ENCODE peak calls at places on chromosomes 12 and 14, in four cellular contexts. O, C, J and H are unnamed samples.
A peak's percentile ranks its signal among the peaks of the same experiment; 100 is the strongest.

GRCh38 chr14:38039526-38039925 is 168.2 kb upstream of the SSTR1 start:
- DNase-seq in O (no peak), C (no peak), J (no peak), H (no peak)

GRCh38 chr12:45962553-45963325 is 27.6 kb downstream of the SCAF11 start:
- DNase-seq in O (no peak), C (no peak), J (no peak), H (no peak)

GRCh38 chr14:77641534-77642341 is 25.3 kb upstream of the SPTLC2 start:
- DNase-seq in O (peak; percentile 81), C (peak; percentile 40), J (peak; percentile 66), H (peak; percentile 63)

GRCh38 chr12:82359115-82359478 is 768 bp downstream of the METTL25 start:
- DNase-seq in O (no peak), C (no peak), J (no peak), H (peak; percentile 16)

GRCh38 chr14:104048758-104049496 is 36.6 kb upstream of the ASPG start:
- DNase-seq in O (peak; percentile 59), C (peak; percentile 37), J (no peak), H (no peak)

GRCh38 chr12:70660620-70661219 is 23.5 kb upstream of the PTPRB start:
- DNase-seq in O (peak; percentile 68), C (peak; percentile 94), J (no peak), H (peak; percentile 76)

GRCh38 chr14:38971258-38971921 is 131.6 kb downstream of the SEC23A start:
- DNase-seq in O (no peak), C (no peak), J (no peak), H (no peak)

GRCh38 chr12:56061982-56062381 is 18.0 kb upstream of the ERBB3 start:
- DNase-seq in O (no peak), C (peak; percentile 2), J (no peak), H (no peak)

GRCh38 chr12:6788972-6789905 is at the start of gene CD4:
- DNase-seq in O (no peak), C (no peak), J (peak; percentile 86), H (no peak)

GRCh38 chr12:65300679-65301349 is 22.3 kb downstream of the MSRB3 start:
- DNase-seq in O (peak; percentile 36), C (peak; percentile 40), J (no peak), H (peak; percentile 69)

GRCh38 chr12:132513070-132513398 is 23.1 kb downstream of the FBRSL1 start:
- DNase-seq in O (peak; percentile 35), C (no peak), J (no peak), H (no peak)

GRCh38 chr12:90084018-90084417 is 375.4 kb upstream of the ATP2B1 start:
- DNase-seq in O (no peak), C (no peak), J (no peak), H (no peak)

GRCh38 chr12:28781671-28782652 is 367.1 kb upstream of the FAR2 start:
- DNase-seq in O (peak; percentile 80), C (no peak), J (no peak), H (no peak)

GRCh38 chr14:21101802-21102413 is 1.0 kb downstream of the TMEM253 start:
- DNase-seq in O (no peak), C (no peak), J (no peak), H (no peak)

GRCh38 chr12:51131745-51132521 is 41.0 kb downstream of the TFCP2 start:
- DNase-seq in O (no peak), C (no peak), J (no peak), H (no peak)

GRCh38 chr12:77031745-77032144 is 33.6 kb downstream of the E2F7 start:
- DNase-seq in O (peak; percentile 10), C (peak; percentile 35), J (no peak), H (no peak)

GRCh38 chr12:71162832-71163711 is 5.3 kb upstream of the TSPAN8 start:
- DNase-seq in O (no peak), C (no peak), J (no peak), H (peak; percentile 57)

GRCh38 chr12:69688496-69689427 is 10.3 kb downstream of the BEST3 start:
- DNase-seq in O (peak; percentile 90), C (peak; percentile 96), J (no peak), H (peak; percentile 85)

GRCh38 chr12:106296179-106296877 is 6.2 kb upstream of the TCP11L2 start:
- DNase-seq in O (peak; percentile 53), C (peak; percentile 65), J (no peak), H (peak; percentile 62)

GRCh38 chr12:1688086-1688710 is 2.7 kb upstream of the ADIPOR2 start:
- DNase-seq in O (no peak), C (no peak), J (no peak), H (no peak)

GRCh38 chr12:98399532-98399931 is 115.9 kb upstream of the TMPO start:
- DNase-seq in O (peak; percentile 86), C (peak; percentile 90), J (peak; percentile 23), H (peak; percentile 40)

GRCh38 chr14:87873741-87874140 is 119.2 kb downstream of the GALC start:
- DNase-seq in O (peak; percentile 29), C (no peak), J (no peak), H (no peak)

GRCh38 chr12:79911889-79912656 is 22.8 kb downstream of the PPP1R12A start:
- DNase-seq in O (peak; percentile 43), C (peak; percentile 27), J (no peak), H (peak; percentile 17)

GRCh38 chr14:96630281-96630680 is 128.1 kb downstream of the PAPOLA start:
- DNase-seq in O (no peak), C (no peak), J (peak; percentile 11), H (no peak)

GRCh38 chr12:132766380-132767085 is 4.9 kb upstream of the ANKLE2 start:
- DNase-seq in O (peak; percentile 66), C (no peak), J (no peak), H (no peak)

GRCh38 chr12:12715459-12716150 is 1.6 kb upstream of the CDKN1B start:
- DNase-seq in O (no peak), C (no peak), J (peak; percentile 78), H (no peak)

GRCh38 chr14:69270795-69271708 is 11.1 kb downstream of the GALNT16 start:
- DNase-seq in O (no peak), C (peak; percentile 15), J (no peak), H (no peak)

GRCh38 chr14:36009643-36010042 is 166.9 kb downstream of the PTCSC3 start:
- DNase-seq in O (no peak), C (no peak), J (no peak), H (no peak)

GRCh38 chr12:39062266-39062996 is 157.0 kb upstream of the CPNE8 start:
- DNase-seq in O (no peak), C (no peak), J (no peak), H (no peak)

GRCh38 chr12:130983328-130984017 is 29.8 kb downstream of the ADGRD1 start:
- DNase-seq in O (no peak), C (no peak), J (no peak), H (no peak)

GRCh38 chr14:21735639-21736307 is 62.2 kb upstream of the OR4E1 start:
- DNase-seq in O (no peak), C (no peak), J (no peak), H (no peak)

GRCh38 chr14:74667758-74668157 is 45.1 kb downstream of the AREL1 start:
- DNase-seq in O (peak; percentile 78), C (peak; percentile 58), J (no peak), H (no peak)

GRCh38 chr12:107126688-107127481 is 33.5 kb upstream of the CRY1 start:
- DNase-seq in O (peak; percentile 29), C (peak; percentile 28), J (no peak), H (no peak)

GRCh38 chr14:60242420-60242819 is 6.6 kb upstream of the PPM1A start:
- DNase-seq in O (no peak), C (no peak), J (no peak), H (no peak)

GRCh38 chr14:103713304-103714062 is 1.8 kb downstream of the XRCC3 start:
- DNase-seq in O (no peak), C (no peak), J (no peak), H (no peak)

GRCh38 chr12:125013816-125014442 is 20.5 kb downstream of the BRI3BP start:
- DNase-seq in O (no peak), C (no peak), J (no peak), H (no peak)

GRCh38 chr12:114092981-114093380 is 126.9 kb upstream of the RBM19 start:
- DNase-seq in O (no peak), C (no peak), J (no peak), H (no peak)

GRCh38 chr14:93163570-93163969 is 21.1 kb downstream of the MOAP1 start:
- DNase-seq in O (no peak), C (no peak), J (no peak), H (no peak)
- TF ChIP-seq CTCF in O (no peak), C (no peak), J (no peak), H (no peak)

GRCh38 chr14:70955543-70956480 is 48.6 kb downstream of the PCNX1 start:
- DNase-seq in O (peak; percentile 58), C (peak; percentile 8), J (peak; percentile 27), H (peak; percentile 17)
- TF ChIP-seq CTCF in O (peak; percentile 76), C (peak; percentile 84), J (peak; percentile 58), H (peak; percentile 24)

GRCh38 chr12:108858399-108859074 is 1.2 kb upstream of the SSH1 start:
- DNase-seq in O (no peak), C (no peak), J (no peak), H (no peak)

GRCh38 chr12:108860443-108860842 is 3.1 kb upstream of the SSH1 start:
- DNase-seq in O (no peak), C (no peak), J (no peak), H (no peak)

GRCh38 chr12:108861878-108862587 is 4.7 kb upstream of the SSH1 start:
- DNase-seq in O (no peak), C (no peak), J (peak; percentile 66), H (no peak)

GRCh38 chr12:108862588-108862959 is 5.2 kb upstream of the SSH1 start:
- DNase-seq in O (no peak), C (no peak), J (no peak), H (no peak)

GRCh38 chr12:108859923-108860291 is 2.5 kb upstream of the SSH1 start:
- DNase-seq in O (no peak), C (no peak), J (no peak), H (no peak)
- TF ChIP-seq CTCF in O (no peak), C (no peak), J (no peak), H (no peak)

GRCh38 chr14:106287506-106287905 is 761.1 kb downstream of the TMEM121 start:
- DNase-seq in O (no peak), C (no peak), J (no peak), H (no peak)

GRCh38 chr14:106291626-106292025 is 765.2 kb downstream of the TMEM121 start:
- DNase-seq in O (no peak), C (no peak), J (no peak), H (no peak)

DNA sequence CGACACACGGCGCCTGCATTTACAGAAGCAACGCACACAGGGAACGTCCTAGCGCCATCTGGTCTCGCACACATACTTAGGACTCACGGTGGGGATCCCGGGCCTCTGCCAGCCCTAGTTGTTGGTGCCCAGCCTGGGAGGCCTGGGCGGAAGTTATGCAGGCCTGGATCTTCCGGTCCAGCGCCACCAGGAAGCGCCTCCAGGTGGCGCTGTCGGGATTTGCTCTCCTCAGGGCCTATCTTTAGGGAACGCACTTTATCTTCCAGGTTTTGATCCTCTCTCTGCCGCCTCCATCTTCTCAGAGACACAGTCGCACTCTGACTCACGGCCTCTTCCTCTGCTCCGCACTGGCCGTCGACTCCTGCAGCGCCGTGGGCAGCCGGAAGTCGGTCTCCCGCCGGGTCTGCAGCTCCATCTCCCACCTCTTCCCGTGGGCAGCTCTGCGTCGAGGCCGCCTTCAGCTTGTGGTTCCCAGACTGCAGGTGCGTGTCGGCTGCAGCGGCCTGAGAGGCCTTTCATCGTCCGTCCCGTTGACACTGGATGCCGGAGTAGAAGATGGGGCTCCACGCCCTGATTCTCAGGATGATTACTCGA is 760.4 kb downstream of the TMEM121 start:
- DNase-seq in O (no peak), C (no peak), J (no peak), H (no peak)
- TF ChIP-seq CTCF in O (no peak), C (peak; percentile 11), J (no peak), H (no peak)